ENCODE peak calls at places on chromosomes 12 and 14, in six cellular contexts. One of them, this sample, is unnamed.

GRCh38 chr12:128339121-128339520 is 72.2 kb downstream of the TMEM132C start:
- DNase-seq in endodermal cell: peak; percentile 74
- DNase-seq in NT2/D1: peak; percentile 39
- DNase-seq in lung: no peak
- DNase-seq in uterus: peak; percentile 37
- DNase-seq in MM.1S: no peak
- DNase-seq in this sample: no peak

GRCh38 chr12:127401005-127401404 is 866.0 kb upstream of the TMEM132C start:
- DNase-seq in endodermal cell: no peak
- DNase-seq in NT2/D1: no peak
- DNase-seq in lung: no peak
- DNase-seq in uterus: no peak
- DNase-seq in MM.1S: no peak
- DNase-seq in this sample: no peak

GRCh38 chr12:6369916-6370575 is 5.3 kb downstream of the SCNN1A start:
- DNase-seq in endodermal cell: peak; percentile 43
- DNase-seq in NT2/D1: no peak
- DNase-seq in lung: no peak
- DNase-seq in uterus: no peak
- DNase-seq in MM.1S: no peak
- DNase-seq in this sample: no peak

GRCh38 chr14:57749267-57749666 is 116.6 kb downstream of the SLC35F4 start:
- DNase-seq in endodermal cell: no peak
- DNase-seq in NT2/D1: no peak
- DNase-seq in lung: no peak
- DNase-seq in uterus: no peak
- DNase-seq in MM.1S: no peak
- DNase-seq in this sample: no peak

GRCh38 chr12:65941388-65941787 is 117.1 kb downstream of the HMGA2 start:
- DNase-seq in endodermal cell: no peak
- DNase-seq in NT2/D1: no peak
- DNase-seq in lung: no peak
- DNase-seq in uterus: no peak
- DNase-seq in MM.1S: no peak
- DNase-seq in this sample: no peak

GRCh38 chr12:51838036-51838435 is 10.5 kb downstream of the FIGNL2 start:
- DNase-seq in endodermal cell: peak; percentile 71
- DNase-seq in NT2/D1: no peak
- DNase-seq in lung: no peak
- DNase-seq in uterus: no peak
- DNase-seq in MM.1S: no peak
- DNase-seq in this sample: no peak

GRCh38 chr14:59097681-59098080 is 90.8 kb upstream of the DAAM1 start:
- DNase-seq in endodermal cell: no peak
- DNase-seq in NT2/D1: no peak
- DNase-seq in lung: no peak
- DNase-seq in uterus: no peak
- DNase-seq in MM.1S: no peak
- DNase-seq in this sample: no peak

GRCh38 chr14:46048127-46048526 is 603.5 kb downstream of the RPL10L start:
- DNase-seq in endodermal cell: peak; percentile 88
- DNase-seq in NT2/D1: peak; percentile 35
- DNase-seq in lung: no peak
- DNase-seq in uterus: no peak
- DNase-seq in MM.1S: no peak
- DNase-seq in this sample: no peak

GRCh38 chr14:70061108-70061507 is 127.6 kb downstream of the SLC8A3 start:
- DNase-seq in endodermal cell: no peak
- DNase-seq in NT2/D1: no peak
- DNase-seq in lung: no peak
- DNase-seq in uterus: no peak
- DNase-seq in MM.1S: no peak
- DNase-seq in this sample: no peak

GRCh38 chr14:103711516-103712431 is 3.5 kb downstream of the XRCC3 start:
- DNase-seq in endodermal cell: no peak
- DNase-seq in NT2/D1: no peak
- DNase-seq in lung: peak; percentile 50
- DNase-seq in uterus: peak; percentile 47
- DNase-seq in MM.1S: no peak
- DNase-seq in this sample: peak; percentile 49

GRCh38 chr12:15268927-15269552 is 47.8 kb upstream of the RERG start:
- DNase-seq in endodermal cell: peak; percentile 73
- DNase-seq in NT2/D1: peak; percentile 87
- DNase-seq in lung: no peak
- DNase-seq in uterus: peak; percentile 35
- DNase-seq in MM.1S: peak; percentile 67
- DNase-seq in this sample: peak; percentile 14

GRCh38 chr12:65696227-65696626 is 128.1 kb upstream of the HMGA2 start:
- DNase-seq in endodermal cell: no peak
- DNase-seq in NT2/D1: no peak
- DNase-seq in lung: no peak
- DNase-seq in uterus: no peak
- DNase-seq in MM.1S: no peak
- DNase-seq in this sample: no peak

GRCh38 chr12:13559318-13559978 is 362.9 kb downstream of the EMP1 start:
- DNase-seq in endodermal cell: no peak
- DNase-seq in NT2/D1: no peak
- DNase-seq in lung: no peak
- DNase-seq in uterus: no peak
- DNase-seq in MM.1S: no peak
- DNase-seq in this sample: no peak

GRCh38 chr12:25752910-25753309 is 199.8 kb upstream of the LMNTD1 start:
- DNase-seq in endodermal cell: no peak
- DNase-seq in NT2/D1: no peak
- DNase-seq in lung: no peak
- DNase-seq in uterus: no peak
- DNase-seq in MM.1S: no peak
- DNase-seq in this sample: no peak

GRCh38 chr12:132187646-132188450 is 43.6 kb downstream of the NOC4L start:
- DNase-seq in endodermal cell: no peak
- DNase-seq in NT2/D1: no peak
- DNase-seq in lung: no peak
- DNase-seq in uterus: no peak
- DNase-seq in MM.1S: no peak
- DNase-seq in this sample: no peak

GRCh38 chr12:4421590-4422031 is 24.0 kb downstream of the FGF6 start:
- DNase-seq in endodermal cell: peak; percentile 74
- DNase-seq in NT2/D1: peak; percentile 89
- DNase-seq in lung: no peak
- DNase-seq in uterus: no peak
- DNase-seq in MM.1S: peak; percentile 53
- DNase-seq in this sample: no peak

GRCh38 chr12:120991965-120992364 is 13.6 kb downstream of the HNF1A start:
- DNase-seq in endodermal cell: no peak
- DNase-seq in NT2/D1: no peak
- DNase-seq in lung: no peak
- DNase-seq in uterus: no peak
- DNase-seq in MM.1S: no peak
- DNase-seq in this sample: no peak

GRCh38 chr12:76708291-76708690 is 55.6 kb upstream of the ZDHHC17 start:
- DNase-seq in endodermal cell: peak; percentile 63
- DNase-seq in NT2/D1: no peak
- DNase-seq in lung: no peak
- DNase-seq in uterus: no peak
- DNase-seq in MM.1S: no peak
- DNase-seq in this sample: no peak

GRCh38 chr12:117005417-117006046 is 93.7 kb downstream of the TESC start:
- DNase-seq in endodermal cell: no peak
- DNase-seq in NT2/D1: no peak
- DNase-seq in lung: no peak
- DNase-seq in uterus: no peak
- DNase-seq in MM.1S: no peak
- DNase-seq in this sample: no peak

GRCh38 chr14:68820536-68820935 is 27.7 kb upstream of the ZFP36L1 start:
- DNase-seq in endodermal cell: no peak
- DNase-seq in NT2/D1: no peak
- DNase-seq in lung: no peak
- DNase-seq in uterus: no peak
- DNase-seq in MM.1S: no peak
- DNase-seq in this sample: no peak

GRCh38 chr12:120263725-120264040 is 1.8 kb downstream of the PXN start:
- DNase-seq in endodermal cell: no peak
- DNase-seq in NT2/D1: no peak
- DNase-seq in lung: no peak
- DNase-seq in uterus: no peak
- DNase-seq in MM.1S: no peak
- DNase-seq in this sample: no peak

GRCh38 chr14:100376751-100377171 is 53.6 kb downstream of the SLC25A47 start:
- DNase-seq in endodermal cell: peak; percentile 76
- DNase-seq in NT2/D1: no peak
- DNase-seq in lung: no peak
- DNase-seq in uterus: no peak
- DNase-seq in MM.1S: no peak
- DNase-seq in this sample: no peak

GRCh38 chr12:45994736-45995135 is 4.4 kb upstream of the SCAF11 start:
- DNase-seq in endodermal cell: no peak
- DNase-seq in NT2/D1: no peak
- DNase-seq in lung: no peak
- DNase-seq in uterus: no peak
- DNase-seq in MM.1S: no peak
- DNase-seq in this sample: no peak

GRCh38 chr12:15116073-15116472 is 105.1 kb downstream of the RERG start:
- DNase-seq in endodermal cell: no peak
- DNase-seq in NT2/D1: no peak
- DNase-seq in lung: no peak
- DNase-seq in uterus: no peak
- DNase-seq in MM.1S: no peak
- DNase-seq in this sample: no peak

GRCh38 chr12:64461634-64462414 is 9.9 kb downstream of the TBK1 start:
- DNase-seq in endodermal cell: no peak
- DNase-seq in NT2/D1: no peak
- DNase-seq in lung: no peak
- DNase-seq in uterus: no peak
- DNase-seq in MM.1S: no peak
- DNase-seq in this sample: no peak

GRCh38 chr14:92659765-92660561 is 88.5 kb downstream of the LGMN start:
- DNase-seq in endodermal cell: no peak
- DNase-seq in NT2/D1: no peak
- DNase-seq in lung: peak; percentile 64
- DNase-seq in uterus: no peak
- DNase-seq in MM.1S: no peak
- DNase-seq in this sample: peak; percentile 55

GRCh38 chr12:110906985-110907384 is 13.4 kb downstream of the MYL2 start:
- DNase-seq in endodermal cell: no peak
- DNase-seq in NT2/D1: no peak
- DNase-seq in lung: no peak
- DNase-seq in uterus: no peak
- DNase-seq in MM.1S: no peak
- DNase-seq in this sample: no peak

GRCh38 chr12:11607313-11608081 is 42.0 kb upstream of the ETV6 start:
- DNase-seq in endodermal cell: no peak
- DNase-seq in NT2/D1: no peak
- DNase-seq in lung: no peak
- DNase-seq in uterus: no peak
- DNase-seq in MM.1S: no peak
- DNase-seq in this sample: no peak

GRCh38 chr12:108594-108993 is 42.0 kb downstream of the IQSEC3 start:
- DNase-seq in endodermal cell: no peak
- DNase-seq in NT2/D1: no peak
- DNase-seq in lung: no peak
- DNase-seq in uterus: no peak
- DNase-seq in MM.1S: no peak
- DNase-seq in this sample: peak; percentile 43
- H3K4me1 ChIP-seq in endodermal cell: peaks cover 2% of the 10 kb centered on the region
- H3K4me1 ChIP-seq in NT2/D1: peaks cover 3% of the 10 kb centered on the region
- H3K4me1 ChIP-seq in lung: peaks cover 2% of the 10 kb centered on the region
- H3K4me1 ChIP-seq in uterus: no peaks in the 10 kb centered on the region
- H3K4me1 ChIP-seq in MM.1S: peaks cover 25% of the 10 kb centered on the region
- H3K4me1 ChIP-seq in this sample: peaks cover 6% of the 10 kb centered on the region

DNA sequence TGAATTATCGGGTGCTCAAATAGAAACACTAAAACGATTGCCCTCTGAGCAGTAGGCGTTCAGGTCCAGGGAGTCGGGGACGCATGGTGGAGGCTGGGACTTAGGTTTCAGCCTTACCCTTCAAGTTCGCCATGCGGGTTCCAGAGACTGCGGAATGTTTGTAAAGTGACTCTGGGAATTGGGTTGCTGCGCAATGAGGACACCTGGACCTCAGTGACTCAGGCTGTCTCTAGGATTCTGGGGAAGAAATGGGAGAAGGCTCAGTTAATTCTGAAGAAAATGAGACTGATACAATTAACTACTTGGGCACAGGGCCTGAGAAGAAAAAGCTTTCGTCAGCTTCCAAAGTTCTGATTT is 1.1 kb downstream of the LGALS3 start:
- DNase-seq in endodermal cell: peak; percentile 67
- DNase-seq in NT2/D1: no peak
- DNase-seq in lung: no peak
- DNase-seq in uterus: no peak
- DNase-seq in MM.1S: no peak
- DNase-seq in this sample: no peak
- H3K4me1 ChIP-seq in endodermal cell: no peaks in the 10 kb centered on the region
- H3K4me1 ChIP-seq in NT2/D1: no peaks in the 10 kb centered on the region
- H3K4me1 ChIP-seq in lung: peaks cover 12% of the 10 kb centered on the region
- H3K4me1 ChIP-seq in uterus: peaks cover 13% of the 10 kb centered on the region
- H3K4me1 ChIP-seq in MM.1S: no peaks in the 10 kb centered on the region
- H3K4me1 ChIP-seq in this sample: peaks cover 96% of the 10 kb centered on the region

DNA sequence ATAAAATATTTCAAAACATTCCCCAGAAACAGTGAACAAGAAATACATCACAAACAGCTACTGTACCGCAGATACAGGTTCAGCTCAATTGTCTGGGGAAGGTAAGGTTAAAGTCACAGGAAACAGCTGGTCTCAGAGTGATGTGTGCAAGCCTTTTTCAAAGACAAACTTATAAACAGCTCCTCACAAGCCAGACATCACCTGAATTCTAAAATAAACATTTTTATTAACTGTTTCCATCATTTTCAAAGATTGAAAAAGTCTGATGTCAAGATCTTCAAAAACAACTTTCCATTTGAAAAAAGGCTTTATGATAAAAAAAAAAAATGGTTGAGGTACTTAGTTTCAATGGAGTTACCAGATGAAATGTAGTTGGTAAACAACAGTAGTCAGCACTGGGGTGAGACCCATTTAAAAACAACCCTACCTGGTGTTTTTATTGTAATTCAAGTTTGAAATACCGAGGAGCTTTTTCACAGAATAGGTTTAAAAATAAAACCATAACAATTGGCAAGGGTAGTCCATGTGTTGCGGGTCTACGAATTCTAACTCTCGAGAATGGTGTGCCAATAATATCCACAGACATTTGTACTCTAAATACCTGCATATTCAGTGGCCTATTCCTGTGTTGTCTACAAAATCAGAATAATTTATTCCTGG is 3.9 kb downstream of the BTG1 start:
- DNase-seq in endodermal cell: no peak
- DNase-seq in NT2/D1: no peak
- DNase-seq in lung: no peak
- DNase-seq in uterus: no peak
- DNase-seq in MM.1S: peak; percentile 64
- DNase-seq in this sample: no peak
- H3K4me1 ChIP-seq in endodermal cell: peaks cover 7% of the 10 kb centered on the region
- H3K4me1 ChIP-seq in NT2/D1: no peaks in the 10 kb centered on the region
- H3K4me1 ChIP-seq in lung: no peaks in the 10 kb centered on the region
- H3K4me1 ChIP-seq in uterus: no peaks in the 10 kb centered on the region
- H3K4me1 ChIP-seq in MM.1S: peaks cover 25% of the 10 kb centered on the region
- H3K4me1 ChIP-seq in this sample: peaks cover 92% of the 10 kb centered on the region

DNA sequence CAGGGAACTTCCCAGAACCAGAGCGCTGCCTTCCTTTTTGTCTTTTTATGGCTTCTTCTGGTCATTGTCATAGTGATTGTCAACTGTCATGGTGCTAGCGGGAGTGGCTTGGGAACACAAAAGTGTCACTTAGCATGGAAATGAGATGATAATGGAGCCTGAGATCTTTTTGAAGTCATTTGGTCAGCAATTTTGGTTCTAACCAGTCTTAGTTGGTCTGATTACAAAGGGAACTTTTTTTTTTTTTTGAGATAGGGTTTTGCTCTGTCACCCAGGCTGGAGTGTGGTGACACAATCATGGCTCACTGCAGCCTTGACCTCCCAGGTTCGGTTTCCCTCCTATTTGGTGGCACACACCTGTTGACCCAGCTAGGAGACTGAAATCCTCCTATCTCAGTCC is 62.6 kb upstream of the RPH3A start:
- DNase-seq in endodermal cell: no peak
- DNase-seq in NT2/D1: no peak
- DNase-seq in lung: no peak
- DNase-seq in uterus: no peak
- DNase-seq in MM.1S: no peak
- DNase-seq in this sample: no peak
- H3K4me1 ChIP-seq in endodermal cell: no peaks in the 10 kb centered on the region
- H3K4me1 ChIP-seq in NT2/D1: no peaks in the 10 kb centered on the region
- H3K4me1 ChIP-seq in lung: no peaks in the 10 kb centered on the region
- H3K4me1 ChIP-seq in uterus: no peaks in the 10 kb centered on the region
- H3K4me1 ChIP-seq in MM.1S: no peaks in the 10 kb centered on the region
- H3K4me1 ChIP-seq in this sample: no peaks in the 10 kb centered on the region

This sample was measured in left ventricle myocardium inferior.